ENCODE peak calls at places on chromosomes 1 and 21, in ten cellular contexts. L, Y, F, E, J, Z, S, M, V and T are unnamed samples.

GRCh38 chr1:198175418-198176170 is 18.8 kb downstream of the NEK7 start:
- DNase-seq in L (no peak), Y (no peak), F (no peak), E (no peak), J (no peak), Z (no peak), S (no peak), M (peak), V (no peak), T (no peak)

GRCh38 chr1:29962356-29962755 is 726.0 kb downstream of the PTPRU start:
- DNase-seq in L (no peak), Y (no peak), F (no peak), E (no peak), J (no peak), Z (no peak), S (no peak), M (no peak), V (peak), T (no peak)

GRCh38 chr21:20720623-20721022 is 277.6 kb upstream of the NCAM2 start:
- DNase-seq in L (no peak), Y (no peak), F (no peak), E (peak), J (no peak), Z (no peak), S (no peak), M (peak), V (no peak), T (no peak)

GRCh38 chr1:219810451-219810850 is 117.9 kb downstream of the SLC30A10 start:
- DNase-seq in L (no peak), Y (no peak), F (no peak), E (no peak), J (no peak), Z (no peak), S (no peak), M (no peak), V (no peak), T (no peak)

GRCh38 chr1:166479052-166479631 is 312.3 kb upstream of the FAM78B start:
- DNase-seq in L (no peak), Y (no peak), F (peak), E (no peak), J (peak), Z (peak), S (no peak), M (no peak), V (peak), T (no peak)

GRCh38 chr1:41427943-41428735 is 56.3 kb downstream of the EDN2 start:
- DNase-seq in L (no peak), Y (no peak), F (no peak), E (no peak), J (no peak), Z (no peak), S (no peak), M (no peak), V (no peak), T (no peak)

GRCh38 chr1:244460195-244460594 is 878 bp upstream of the CATSPERE start:
- DNase-seq in L (no peak), Y (no peak), F (no peak), E (no peak), J (no peak), Z (peak), S (no peak), M (no peak), V (no peak), T (no peak)

GRCh38 chr1:11874624-11875023 is 15.9 kb upstream of the NPPB start:
- DNase-seq in L (no peak), Y (no peak), F (no peak), E (no peak), J (no peak), Z (no peak), S (no peak), M (no peak), V (no peak), T (no peak)

GRCh38 chr1:53535846-53536245 is 76.6 kb downstream of the DMRTB1 start:
- DNase-seq in L (no peak), Y (no peak), F (no peak), E (no peak), J (no peak), Z (no peak), S (no peak), M (no peak), V (no peak), T (no peak)

GRCh38 chr1:213983589-213984386 is 4.0 kb upstream of the PROX1 start:
- DNase-seq in L (no peak), Y (no peak), F (no peak), E (no peak), J (no peak), Z (no peak), S (no peak), M (no peak), V (peak), T (no peak)

GRCh38 chr1:66283583-66284041 is 250.3 kb upstream of the SGIP1 start:
- DNase-seq in L (no peak), Y (no peak), F (no peak), E (no peak), J (no peak), Z (no peak), S (no peak), M (peak), V (no peak), T (no peak)

GRCh38 chr21:42047821-42048613 is 23.1 kb upstream of the UMODL1 start:
- DNase-seq in L (no peak), Y (peak), F (no peak), E (peak), J (no peak), Z (peak), S (no peak), M (peak), V (no peak), T (no peak)

GRCh38 chr1:107058245-107059032 is 2.0 kb downstream of the PRMT6 start:
- DNase-seq in L (no peak), Y (no peak), F (no peak), E (no peak), J (no peak), Z (no peak), S (no peak), M (no peak), V (no peak), T (no peak)

GRCh38 chr1:10530281-10530740 is 55.6 kb downstream of the PEX14 start:
- DNase-seq in L (peak), Y (peak), F (no peak), E (peak), J (no peak), Z (peak), S (no peak), M (peak), V (peak), T (peak)